ENCODE peak calls at places on chromosomes 16 and 17, in nine cellular contexts. One of them, this sample, is unnamed.

GRCh38 chr17:31048780-31049179 is 46.0 kb upstream of the NF1 start:
- DNase-seq in sigmoid colon: no peak
- DNase-seq in AG04450: no peak
- DNase-seq in astrocyte of the spinal cord: no peak
- DNase-seq in fibroblast of pulmonary artery: peak; percentile 22
- DNase-seq in transverse colon: no peak
- DNase-seq in kidney epithelial cell: no peak
- DNase-seq in AG10803: peak; percentile 12
- DNase-seq in prostate gland: no peak
- DNase-seq in this sample: no peak

GRCh38 chr17:81470944-81471803 is 41.4 kb downstream of the ACTG1 start:
- DNase-seq in sigmoid colon: no peak
- DNase-seq in AG04450: no peak
- DNase-seq in astrocyte of the spinal cord: peak; percentile 37
- DNase-seq in fibroblast of pulmonary artery: no peak
- DNase-seq in transverse colon: no peak
- DNase-seq in kidney epithelial cell: no peak
- DNase-seq in AG10803: peak; percentile 59
- DNase-seq in prostate gland: no peak
- DNase-seq in this sample: no peak

GRCh38 chr16:57591086-57591869 is 37.2 kb upstream of the ADGRG1 start:
- DNase-seq in sigmoid colon: peak; percentile 75
- DNase-seq in AG04450: no peak
- DNase-seq in astrocyte of the spinal cord: peak; percentile 91
- DNase-seq in fibroblast of pulmonary artery: peak; percentile 78
- DNase-seq in transverse colon: peak; percentile 76
- DNase-seq in kidney epithelial cell: peak; percentile 53
- DNase-seq in AG10803: peak; percentile 67
- DNase-seq in prostate gland: peak; percentile 59
- DNase-seq in this sample: peak; percentile 40

GRCh38 chr17:42458497-42459255 is at the start of gene ATP6V0A1:
- DNase-seq in sigmoid colon: peak; percentile 98
- DNase-seq in AG04450: no peak
- DNase-seq in astrocyte of the spinal cord: peak; percentile 83
- DNase-seq in fibroblast of pulmonary artery: peak; percentile 85
- DNase-seq in transverse colon: peak; percentile 97
- DNase-seq in kidney epithelial cell: no peak
- DNase-seq in AG10803: peak; percentile 75
- DNase-seq in prostate gland: peak; percentile 93
- DNase-seq in this sample: no peak

GRCh38 chr16:73025506-73026131 is 22.3 kb downstream of the ZFHX3 start:
- DNase-seq in sigmoid colon: peak; percentile 70
- DNase-seq in AG04450: no peak
- DNase-seq in astrocyte of the spinal cord: peak; percentile 38
- DNase-seq in fibroblast of pulmonary artery: peak; percentile 35
- DNase-seq in transverse colon: no peak
- DNase-seq in kidney epithelial cell: no peak
- DNase-seq in AG10803: peak; percentile 52
- DNase-seq in prostate gland: no peak
- DNase-seq in this sample: no peak

GRCh38 chr17:34245496-34245895 is 9.6 kb upstream of the CCL2 start:
- DNase-seq in sigmoid colon: no peak
- DNase-seq in AG04450: no peak
- DNase-seq in astrocyte of the spinal cord: no peak
- DNase-seq in fibroblast of pulmonary artery: no peak
- DNase-seq in transverse colon: no peak
- DNase-seq in kidney epithelial cell: no peak
- DNase-seq in AG10803: no peak
- DNase-seq in prostate gland: no peak
- DNase-seq in this sample: no peak

GRCh38 chr17:59561042-59561441 is 4.4 kb upstream of the DHX40 start:
- DNase-seq in sigmoid colon: no peak
- DNase-seq in AG04450: no peak
- DNase-seq in astrocyte of the spinal cord: no peak
- DNase-seq in fibroblast of pulmonary artery: peak; percentile 30
- DNase-seq in transverse colon: no peak
- DNase-seq in kidney epithelial cell: no peak
- DNase-seq in AG10803: peak; percentile 8
- DNase-seq in prostate gland: no peak
- DNase-seq in this sample: no peak

GRCh38 chr17:82772026-82772425 is 20.2 kb downstream of the TBCD start:
- DNase-seq in sigmoid colon: no peak
- DNase-seq in AG04450: peak; percentile 36
- DNase-seq in astrocyte of the spinal cord: peak; percentile 25
- DNase-seq in fibroblast of pulmonary artery: peak; percentile 81
- DNase-seq in transverse colon: peak; percentile 62
- DNase-seq in kidney epithelial cell: no peak
- DNase-seq in AG10803: peak; percentile 87
- DNase-seq in prostate gland: peak; percentile 54
- DNase-seq in this sample: no peak

GRCh38 chr16:82638095-82638798 is 11.5 kb downstream of the CDH13 start:
- DNase-seq in sigmoid colon: peak; percentile 3
- DNase-seq in AG04450: no peak
- DNase-seq in astrocyte of the spinal cord: peak; percentile 92
- DNase-seq in fibroblast of pulmonary artery: peak; percentile 91
- DNase-seq in transverse colon: no peak
- DNase-seq in kidney epithelial cell: peak; percentile 83
- DNase-seq in AG10803: peak; percentile 73
- DNase-seq in prostate gland: no peak
- DNase-seq in this sample: peak; percentile 85

GRCh38 chr16:70573451-70574121 is 50.0 kb downstream of the SF3B3 start:
- DNase-seq in sigmoid colon: peak; percentile 83
- DNase-seq in AG04450: peak; percentile 94
- DNase-seq in astrocyte of the spinal cord: peak; percentile 95
- DNase-seq in fibroblast of pulmonary artery: peak; percentile 98
- DNase-seq in transverse colon: no peak
- DNase-seq in kidney epithelial cell: peak; percentile 58
- DNase-seq in AG10803: peak; percentile 91
- DNase-seq in prostate gland: peak; percentile 52
- DNase-seq in this sample: peak; percentile 77

GRCh38 chr16:71626018-71626857 is at the start of gene MARVELD3:
- DNase-seq in sigmoid colon: no peak
- DNase-seq in AG04450: no peak
- DNase-seq in astrocyte of the spinal cord: no peak
- DNase-seq in fibroblast of pulmonary artery: no peak
- DNase-seq in transverse colon: peak; percentile 94
- DNase-seq in kidney epithelial cell: no peak
- DNase-seq in AG10803: no peak
- DNase-seq in prostate gland: peak; percentile 94
- DNase-seq in this sample: no peak

GRCh38 chr17:79814624-79814965 is 17.7 kb upstream of the CBX8 start:
- DNase-seq in sigmoid colon: no peak
- DNase-seq in AG04450: no peak
- DNase-seq in astrocyte of the spinal cord: no peak
- DNase-seq in fibroblast of pulmonary artery: no peak
- DNase-seq in transverse colon: peak; percentile 9
- DNase-seq in kidney epithelial cell: no peak
- DNase-seq in AG10803: no peak
- DNase-seq in prostate gland: no peak
- DNase-seq in this sample: no peak

GRCh38 chr17:31598921-31599571 is 207.6 kb downstream of the RAB11FIP4 start:
- DNase-seq in sigmoid colon: no peak
- DNase-seq in AG04450: no peak
- DNase-seq in astrocyte of the spinal cord: no peak
- DNase-seq in fibroblast of pulmonary artery: no peak
- DNase-seq in transverse colon: no peak
- DNase-seq in kidney epithelial cell: no peak
- DNase-seq in AG10803: no peak
- DNase-seq in prostate gland: no peak
- DNase-seq in this sample: no peak

GRCh38 chr16:52069866-52070265 is 477.1 kb downstream of the TOX3 start:
- DNase-seq in sigmoid colon: no peak
- DNase-seq in AG04450: no peak
- DNase-seq in astrocyte of the spinal cord: peak; percentile 11
- DNase-seq in fibroblast of pulmonary artery: peak; percentile 24
- DNase-seq in transverse colon: no peak
- DNase-seq in kidney epithelial cell: no peak
- DNase-seq in AG10803: peak; percentile 26
- DNase-seq in prostate gland: no peak
- DNase-seq in this sample: no peak

GRCh38 chr17:50346313-50347086 is 574 bp downstream of the XYLT2 start:
- DNase-seq in sigmoid colon: peak; percentile 76
- DNase-seq in AG04450: no peak
- DNase-seq in astrocyte of the spinal cord: no peak
- DNase-seq in fibroblast of pulmonary artery: no peak
- DNase-seq in transverse colon: peak; percentile 59
- DNase-seq in kidney epithelial cell: no peak
- DNase-seq in AG10803: peak; percentile 16
- DNase-seq in prostate gland: peak; percentile 38
- DNase-seq in this sample: no peak

GRCh38 chr16:73616186-73616585 is 568.3 kb upstream of the ZFHX3 start:
- DNase-seq in sigmoid colon: no peak
- DNase-seq in AG04450: no peak
- DNase-seq in astrocyte of the spinal cord: no peak
- DNase-seq in fibroblast of pulmonary artery: no peak
- DNase-seq in transverse colon: no peak
- DNase-seq in kidney epithelial cell: no peak
- DNase-seq in AG10803: peak; percentile 3
- DNase-seq in prostate gland: no peak
- DNase-seq in this sample: no peak

GRCh38 chr17:44655983-44656700 is at the start of gene MEIOC:
- DNase-seq in sigmoid colon: no peak
- DNase-seq in AG04450: no peak
- DNase-seq in astrocyte of the spinal cord: peak; percentile 9
- DNase-seq in fibroblast of pulmonary artery: no peak
- DNase-seq in transverse colon: no peak
- DNase-seq in kidney epithelial cell: no peak
- DNase-seq in AG10803: no peak
- DNase-seq in prostate gland: no peak
- DNase-seq in this sample: no peak

GRCh38 chr17:27607692-27608091 is 23.3 kb upstream of the LGALS9 start:
- DNase-seq in sigmoid colon: no peak
- DNase-seq in AG04450: no peak
- DNase-seq in astrocyte of the spinal cord: no peak
- DNase-seq in fibroblast of pulmonary artery: no peak
- DNase-seq in transverse colon: no peak
- DNase-seq in kidney epithelial cell: no peak
- DNase-seq in AG10803: no peak
- DNase-seq in prostate gland: no peak
- DNase-seq in this sample: no peak

GRCh38 chr17:74052993-74053744 is 150.3 kb upstream of the RPL38 start:
- DNase-seq in sigmoid colon: no peak
- DNase-seq in AG04450: no peak
- DNase-seq in astrocyte of the spinal cord: no peak
- DNase-seq in fibroblast of pulmonary artery: no peak
- DNase-seq in transverse colon: no peak
- DNase-seq in kidney epithelial cell: no peak
- DNase-seq in AG10803: no peak
- DNase-seq in prostate gland: no peak
- DNase-seq in this sample: no peak
- TF ChIP-seq CTCF in sigmoid colon: no peak
- TF ChIP-seq CTCF in AG04450: no peak
- TF ChIP-seq CTCF in astrocyte of the spinal cord: no peak
- TF ChIP-seq CTCF in fibroblast of pulmonary artery: no peak
- TF ChIP-seq CTCF in transverse colon: no peak
- TF ChIP-seq CTCF in kidney epithelial cell: no peak
- TF ChIP-seq CTCF in AG10803: no peak
- TF ChIP-seq CTCF in prostate gland: no peak
- TF ChIP-seq CTCF in this sample: no peak

GRCh38 chr16:53946745-53947386 is 242.9 kb downstream of the FTO start:
- DNase-seq in sigmoid colon: no peak
- DNase-seq in AG04450: no peak
- DNase-seq in astrocyte of the spinal cord: no peak
- DNase-seq in fibroblast of pulmonary artery: no peak
- DNase-seq in transverse colon: no peak
- DNase-seq in kidney epithelial cell: no peak
- DNase-seq in AG10803: no peak
- DNase-seq in prostate gland: no peak
- DNase-seq in this sample: no peak

GRCh38 chr16:53949716-53950410 is 245.9 kb downstream of the FTO start:
- DNase-seq in sigmoid colon: no peak
- DNase-seq in AG04450: no peak
- DNase-seq in astrocyte of the spinal cord: no peak
- DNase-seq in fibroblast of pulmonary artery: no peak
- DNase-seq in transverse colon: no peak
- DNase-seq in kidney epithelial cell: no peak
- DNase-seq in AG10803: no peak
- DNase-seq in prostate gland: no peak
- DNase-seq in this sample: no peak

GRCh38 chr16:53945996-53946395 is 242.0 kb downstream of the FTO start:
- DNase-seq in sigmoid colon: no peak
- DNase-seq in AG04450: peak; percentile 23
- DNase-seq in astrocyte of the spinal cord: peak; percentile 68
- DNase-seq in fibroblast of pulmonary artery: peak; percentile 79
- DNase-seq in transverse colon: no peak
- DNase-seq in kidney epithelial cell: no peak
- DNase-seq in AG10803: peak; percentile 56
- DNase-seq in prostate gland: peak; percentile 16
- DNase-seq in this sample: peak; percentile 14

GRCh38 chr16:53948734-53949430 is 244.9 kb downstream of the FTO start:
- DNase-seq in sigmoid colon: no peak
- DNase-seq in AG04450: no peak
- DNase-seq in astrocyte of the spinal cord: no peak
- DNase-seq in fibroblast of pulmonary artery: no peak
- DNase-seq in transverse colon: no peak
- DNase-seq in kidney epithelial cell: no peak
- DNase-seq in AG10803: no peak
- DNase-seq in prostate gland: no peak
- DNase-seq in this sample: no peak

DNA sequence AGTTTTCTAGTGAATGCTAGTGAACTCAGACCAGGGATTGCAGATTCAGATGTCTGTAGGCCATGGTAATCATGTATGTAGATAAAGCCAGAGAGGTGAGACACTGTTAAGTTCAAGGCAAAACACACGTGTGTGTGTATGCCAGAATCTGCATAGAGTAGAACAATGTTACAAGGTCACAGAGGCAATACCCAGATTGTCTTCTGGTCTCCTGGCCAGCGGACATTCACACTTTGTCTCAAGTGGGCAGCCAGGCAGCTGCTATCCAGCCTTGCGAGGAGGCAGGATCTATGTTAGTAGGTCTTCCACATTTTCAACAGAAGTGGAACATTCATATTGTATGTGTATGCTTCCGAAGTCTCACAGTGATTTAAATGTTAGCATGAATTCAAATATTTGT is 244.4 kb downstream of the FTO start:
- DNase-seq in sigmoid colon: no peak
- DNase-seq in AG04450: no peak
- DNase-seq in astrocyte of the spinal cord: no peak
- DNase-seq in fibroblast of pulmonary artery: no peak
- DNase-seq in transverse colon: no peak
- DNase-seq in kidney epithelial cell: no peak
- DNase-seq in AG10803: no peak
- DNase-seq in prostate gland: no peak
- DNase-seq in this sample: no peak
- H3K4me3 ChIP-seq in sigmoid colon: no peak overlapping the region
- H3K4me3 ChIP-seq in AG04450: no peak overlapping the region
- H3K4me3 ChIP-seq in astrocyte of the spinal cord: no peak overlapping the region
- H3K4me3 ChIP-seq in fibroblast of pulmonary artery: no peak overlapping the region
- H3K4me3 ChIP-seq in transverse colon: no peak overlapping the region
- H3K4me3 ChIP-seq in kidney epithelial cell: no peak overlapping the region
- H3K4me3 ChIP-seq in AG10803: no peak overlapping the region
- H3K4me3 ChIP-seq in prostate gland: no peak overlapping the region
- H3K4me3 ChIP-seq in this sample: no peak overlapping the region

GRCh38 chr16:65525743-65526142 is 403.9 kb upstream of the CDH11 start:
- DNase-seq in sigmoid colon: no peak
- DNase-seq in AG04450: no peak
- DNase-seq in astrocyte of the spinal cord: no peak
- DNase-seq in fibroblast of pulmonary artery: no peak
- DNase-seq in transverse colon: no peak
- DNase-seq in kidney epithelial cell: no peak
- DNase-seq in AG10803: no peak
- DNase-seq in prostate gland: no peak
- DNase-seq in this sample: no peak
- TF ChIP-seq CTCF in sigmoid colon: no peak
- TF ChIP-seq CTCF in AG04450: peak; percentile 11
- TF ChIP-seq CTCF in astrocyte of the spinal cord: peak; percentile 9
- TF ChIP-seq CTCF in fibroblast of pulmonary artery: peak; percentile 12
- TF ChIP-seq CTCF in transverse colon: no peak
- TF ChIP-seq CTCF in kidney epithelial cell: peak; percentile 23
- TF ChIP-seq CTCF in AG10803: no peak
- TF ChIP-seq CTCF in prostate gland: no peak
- TF ChIP-seq CTCF in this sample: no peak

GRCh38 chr16:49854227-49855203 is 1.4 kb downstream of the ZNF423 start:
- DNase-seq in sigmoid colon: peak; percentile 76
- DNase-seq in AG04450: no peak
- DNase-seq in astrocyte of the spinal cord: no peak
- DNase-seq in fibroblast of pulmonary artery: peak; percentile 30
- DNase-seq in transverse colon: peak; percentile 39
- DNase-seq in kidney epithelial cell: no peak
- DNase-seq in AG10803: no peak
- DNase-seq in prostate gland: no peak
- DNase-seq in this sample: no peak
- H3K4me3 ChIP-seq in sigmoid colon: peak overlapping the region; percentile 83
- H3K4me3 ChIP-seq in AG04450: peak overlapping the region; percentile 55
- H3K4me3 ChIP-seq in astrocyte of the spinal cord: peak overlapping the region; percentile 44
- H3K4me3 ChIP-seq in fibroblast of pulmonary artery: peak overlapping the region; percentile 59
- H3K4me3 ChIP-seq in transverse colon: peak overlapping the region; percentile 81
- H3K4me3 ChIP-seq in kidney epithelial cell: peak overlapping the region; percentile 53
- H3K4me3 ChIP-seq in AG10803: peak overlapping the region; percentile 48
- H3K4me3 ChIP-seq in prostate gland: peak overlapping the region; percentile 79
- H3K4me3 ChIP-seq in this sample: peak overlapping the region; percentile 42

This sample was measured in HFF-Myc.